ENCODE peak calls at places on chromosomes 1 and 21, in ten cellular contexts. One of them, this sample, is unnamed.

GRCh38 chr1:17212487-17213121 is 7.7 kb downstream of the PADI1 start:
- DNase-seq in left colon: peak
- DNase-seq in fibroblast of lung: peak
- DNase-seq in cardiac muscle cell: peak
- DNase-seq in stimulated activated CD4-positive, alpha-beta T cell treated with anti-CD3 and anti-CD28 coated beads, Interleukin-1b, Interleukin-23, amount 100 ng/mL, for 4 hours: peak
- DNase-seq in T1000: no peak
- DNase-seq in psoas muscle: peak
- DNase-seq in AG04450: peak
- DNase-seq in AG08395: peak
- DNase-seq in body of pancreas: peak
- DNase-seq in this sample: no peak

GRCh38 chr1:1869459-1869858 is 21.4 kb downstream of the GNB1 start:
- DNase-seq in AG08395: no peak
- DNase-seq in AG04450: no peak
- DNase-seq in fibroblast of lung: no peak
- DNase-seq in cardiac muscle cell: no peak
- DNase-seq in left colon: no peak
- DNase-seq in stimulated activated CD4-positive, alpha-beta T cell treated with anti-CD3 and anti-CD28 coated beads, Interleukin-1b, Interleukin-23, amount 100 ng/mL, for 4 hours: no peak
- DNase-seq in T1000: no peak
- DNase-seq in psoas muscle: no peak
- DNase-seq in body of pancreas: no peak
- DNase-seq in this sample: no peak

GRCh38 chr1:230819976-230820375 is 48.3 kb downstream of the C1orf198 start:
- DNase-seq in body of pancreas: no peak
- DNase-seq in left colon: no peak
- DNase-seq in cardiac muscle cell: no peak
- DNase-seq in stimulated activated CD4-positive, alpha-beta T cell treated with anti-CD3 and anti-CD28 coated beads, Interleukin-1b, Interleukin-23, amount 100 ng/mL, for 4 hours: no peak
- DNase-seq in psoas muscle: no peak
- DNase-seq in AG04450: no peak
- DNase-seq in AG08395: no peak
- DNase-seq in fibroblast of lung: no peak
- DNase-seq in T1000: no peak
- DNase-seq in this sample: peak

GRCh38 chr1:113250161-113250560 is 140.2 kb upstream of the MAGI3 start:
- DNase-seq in psoas muscle: no peak
- DNase-seq in stimulated activated CD4-positive, alpha-beta T cell treated with anti-CD3 and anti-CD28 coated beads, Interleukin-1b, Interleukin-23, amount 100 ng/mL, for 4 hours: no peak
- DNase-seq in cardiac muscle cell: no peak
- DNase-seq in left colon: no peak
- DNase-seq in fibroblast of lung: no peak
- DNase-seq in AG04450: no peak
- DNase-seq in body of pancreas: no peak
- DNase-seq in T1000: no peak
- DNase-seq in AG08395: no peak
- DNase-seq in this sample: no peak

GRCh38 chr1:48061162-48062136 is 64.3 kb upstream of the TRABD2B start:
- DNase-seq in body of pancreas: peak
- DNase-seq in AG08395: peak
- DNase-seq in fibroblast of lung: peak
- DNase-seq in AG04450: no peak
- DNase-seq in stimulated activated CD4-positive, alpha-beta T cell treated with anti-CD3 and anti-CD28 coated beads, Interleukin-1b, Interleukin-23, amount 100 ng/mL, for 4 hours: no peak
- DNase-seq in cardiac muscle cell: peak
- DNase-seq in left colon: peak
- DNase-seq in psoas muscle: peak
- DNase-seq in T1000: no peak
- DNase-seq in this sample: peak

GRCh38 chr1:32992489-32993214 is 28.0 kb upstream of the RNF19B start:
- DNase-seq in left colon: peak
- DNase-seq in AG08395: peak
- DNase-seq in body of pancreas: peak
- DNase-seq in T1000: peak
- DNase-seq in stimulated activated CD4-positive, alpha-beta T cell treated with anti-CD3 and anti-CD28 coated beads, Interleukin-1b, Interleukin-23, amount 100 ng/mL, for 4 hours: no peak
- DNase-seq in fibroblast of lung: peak
- DNase-seq in psoas muscle: peak
- DNase-seq in AG04450: no peak
- DNase-seq in cardiac muscle cell: peak
- DNase-seq in this sample: peak

GRCh38 chr21:31326478-31327247 is 17.4 kb downstream of the TIAM1 start:
- DNase-seq in left colon: no peak
- DNase-seq in AG08395: peak
- DNase-seq in psoas muscle: no peak
- DNase-seq in stimulated activated CD4-positive, alpha-beta T cell treated with anti-CD3 and anti-CD28 coated beads, Interleukin-1b, Interleukin-23, amount 100 ng/mL, for 4 hours: no peak
- DNase-seq in cardiac muscle cell: no peak
- DNase-seq in T1000: no peak
- DNase-seq in fibroblast of lung: no peak
- DNase-seq in body of pancreas: no peak
- DNase-seq in AG04450: no peak
- DNase-seq in this sample: no peak

GRCh38 chr1:99501871-99502270 is 144.0 kb upstream of the PALMD start:
- DNase-seq in AG04450: no peak
- DNase-seq in AG08395: no peak
- DNase-seq in cardiac muscle cell: no peak
- DNase-seq in stimulated activated CD4-positive, alpha-beta T cell treated with anti-CD3 and anti-CD28 coated beads, Interleukin-1b, Interleukin-23, amount 100 ng/mL, for 4 hours: no peak
- DNase-seq in psoas muscle: no peak
- DNase-seq in body of pancreas: no peak
- DNase-seq in T1000: no peak
- DNase-seq in fibroblast of lung: no peak
- DNase-seq in left colon: no peak
- DNase-seq in this sample: no peak

GRCh38 chr1:101136739-101137138 is 100.1 kb upstream of the S1PR1 start:
- DNase-seq in body of pancreas: no peak
- DNase-seq in psoas muscle: no peak
- DNase-seq in cardiac muscle cell: peak
- DNase-seq in AG08395: no peak
- DNase-seq in stimulated activated CD4-positive, alpha-beta T cell treated with anti-CD3 and anti-CD28 coated beads, Interleukin-1b, Interleukin-23, amount 100 ng/mL, for 4 hours: peak
- DNase-seq in T1000: no peak
- DNase-seq in fibroblast of lung: peak
- DNase-seq in left colon: no peak
- DNase-seq in AG04450: no peak
- DNase-seq in this sample: no peak

GRCh38 chr1:24507423-24507804 is 4.8 kb downstream of the RCAN3 start:
- DNase-seq in T1000: no peak
- DNase-seq in AG04450: no peak
- DNase-seq in body of pancreas: peak
- DNase-seq in cardiac muscle cell: no peak
- DNase-seq in psoas muscle: no peak
- DNase-seq in fibroblast of lung: no peak
- DNase-seq in left colon: no peak
- DNase-seq in stimulated activated CD4-positive, alpha-beta T cell treated with anti-CD3 and anti-CD28 coated beads, Interleukin-1b, Interleukin-23, amount 100 ng/mL, for 4 hours: no peak
- DNase-seq in AG08395: no peak
- DNase-seq in this sample: no peak

GRCh38 chr1:77536813-77537212 is 145.6 kb downstream of the ZZZ3 start:
- DNase-seq in cardiac muscle cell: no peak
- DNase-seq in stimulated activated CD4-positive, alpha-beta T cell treated with anti-CD3 and anti-CD28 coated beads, Interleukin-1b, Interleukin-23, amount 100 ng/mL, for 4 hours: no peak
- DNase-seq in AG08395: peak
- DNase-seq in psoas muscle: no peak
- DNase-seq in body of pancreas: no peak
- DNase-seq in left colon: no peak
- DNase-seq in T1000: peak
- DNase-seq in AG04450: peak
- DNase-seq in fibroblast of lung: peak
- DNase-seq in this sample: no peak

GRCh38 chr1:208652300-208653160 is 408.3 kb upstream of the PLXNA2 start:
- DNase-seq in left colon: peak
- DNase-seq in fibroblast of lung: peak
- DNase-seq in AG08395: peak
- DNase-seq in psoas muscle: peak
- DNase-seq in body of pancreas: peak
- DNase-seq in AG04450: peak
- DNase-seq in cardiac muscle cell: peak
- DNase-seq in stimulated activated CD4-positive, alpha-beta T cell treated with anti-CD3 and anti-CD28 coated beads, Interleukin-1b, Interleukin-23, amount 100 ng/mL, for 4 hours: peak
- DNase-seq in T1000: peak
- DNase-seq in this sample: peak

GRCh38 chr1:47441450-47442106 is 3.7 kb downstream of the FOXD2 start:
- DNase-seq in left colon: peak
- DNase-seq in cardiac muscle cell: no peak
- DNase-seq in AG08395: no peak
- DNase-seq in AG04450: no peak
- DNase-seq in fibroblast of lung: no peak
- DNase-seq in body of pancreas: no peak
- DNase-seq in T1000: no peak
- DNase-seq in stimulated activated CD4-positive, alpha-beta T cell treated with anti-CD3 and anti-CD28 coated beads, Interleukin-1b, Interleukin-23, amount 100 ng/mL, for 4 hours: no peak
- DNase-seq in psoas muscle: no peak
- DNase-seq in this sample: no peak

GRCh38 chr1:209411491-209411929 is 172.0 kb upstream of the CAMK1G start:
- DNase-seq in T1000: no peak
- DNase-seq in body of pancreas: no peak
- DNase-seq in AG08395: peak
- DNase-seq in fibroblast of lung: peak
- DNase-seq in AG04450: no peak
- DNase-seq in psoas muscle: no peak
- DNase-seq in stimulated activated CD4-positive, alpha-beta T cell treated with anti-CD3 and anti-CD28 coated beads, Interleukin-1b, Interleukin-23, amount 100 ng/mL, for 4 hours: no peak
- DNase-seq in left colon: no peak
- DNase-seq in cardiac muscle cell: no peak
- DNase-seq in this sample: no peak

GRCh38 chr1:242055921-242056320 is 57.0 kb upstream of the MAP1LC3C start:
- DNase-seq in AG04450: no peak
- DNase-seq in left colon: no peak
- DNase-seq in AG08395: no peak
- DNase-seq in cardiac muscle cell: no peak
- DNase-seq in body of pancreas: no peak
- DNase-seq in psoas muscle: no peak
- DNase-seq in T1000: no peak
- DNase-seq in fibroblast of lung: no peak
- DNase-seq in stimulated activated CD4-positive, alpha-beta T cell treated with anti-CD3 and anti-CD28 coated beads, Interleukin-1b, Interleukin-23, amount 100 ng/mL, for 4 hours: no peak
- DNase-seq in this sample: no peak

GRCh38 chr1:204563780-204564179 is 47.6 kb downstream of the MDM4 start:
- DNase-seq in AG08395: no peak
- DNase-seq in AG04450: no peak
- DNase-seq in psoas muscle: no peak
- DNase-seq in fibroblast of lung: no peak
- DNase-seq in cardiac muscle cell: no peak
- DNase-seq in left colon: no peak
- DNase-seq in body of pancreas: no peak
- DNase-seq in stimulated activated CD4-positive, alpha-beta T cell treated with anti-CD3 and anti-CD28 coated beads, Interleukin-1b, Interleukin-23, amount 100 ng/mL, for 4 hours: no peak
- DNase-seq in T1000: no peak
- DNase-seq in this sample: no peak

GRCh38 chr1:165914136-165914798 is 86.9 kb downstream of the UCK2 start:
- DNase-seq in left colon: peak
- DNase-seq in psoas muscle: no peak
- DNase-seq in cardiac muscle cell: peak
- DNase-seq in fibroblast of lung: peak
- DNase-seq in AG08395: peak
- DNase-seq in body of pancreas: peak
- DNase-seq in AG04450: peak
- DNase-seq in stimulated activated CD4-positive, alpha-beta T cell treated with anti-CD3 and anti-CD28 coated beads, Interleukin-1b, Interleukin-23, amount 100 ng/mL, for 4 hours: peak
- DNase-seq in T1000: peak
- DNase-seq in this sample: peak

GRCh38 chr1:107748529-107748928 is 216.5 kb downstream of the VAV3 start:
- DNase-seq in body of pancreas: no peak
- DNase-seq in left colon: no peak
- DNase-seq in AG04450: no peak
- DNase-seq in T1000: no peak
- DNase-seq in AG08395: peak
- DNase-seq in stimulated activated CD4-positive, alpha-beta T cell treated with anti-CD3 and anti-CD28 coated beads, Interleukin-1b, Interleukin-23, amount 100 ng/mL, for 4 hours: no peak
- DNase-seq in cardiac muscle cell: peak
- DNase-seq in fibroblast of lung: peak
- DNase-seq in psoas muscle: no peak
- DNase-seq in this sample: no peak

GRCh38 chr1:173206816-173207595 is at the start of gene TNFSF4:
- DNase-seq in left colon: peak
- DNase-seq in fibroblast of lung: peak
- DNase-seq in AG08395: peak
- DNase-seq in T1000: no peak
- DNase-seq in cardiac muscle cell: no peak
- DNase-seq in stimulated activated CD4-positive, alpha-beta T cell treated with anti-CD3 and anti-CD28 coated beads, Interleukin-1b, Interleukin-23, amount 100 ng/mL, for 4 hours: no peak
- DNase-seq in body of pancreas: peak
- DNase-seq in psoas muscle: no peak
- DNase-seq in AG04450: no peak
- DNase-seq in this sample: no peak

GRCh38 chr1:201475121-201475520 is 6.1 kb upstream of the PHLDA3 start:
- DNase-seq in AG08395: no peak
- DNase-seq in fibroblast of lung: no peak
- DNase-seq in body of pancreas: no peak
- DNase-seq in stimulated activated CD4-positive, alpha-beta T cell treated with anti-CD3 and anti-CD28 coated beads, Interleukin-1b, Interleukin-23, amount 100 ng/mL, for 4 hours: no peak
- DNase-seq in cardiac muscle cell: no peak
- DNase-seq in AG04450: no peak
- DNase-seq in psoas muscle: no peak
- DNase-seq in left colon: no peak
- DNase-seq in T1000: no peak
- DNase-seq in this sample: no peak

GRCh38 chr1:60000625-60001024 is 72.9 kb downstream of the C1orf87 start:
- DNase-seq in body of pancreas: no peak
- DNase-seq in cardiac muscle cell: no peak
- DNase-seq in stimulated activated CD4-positive, alpha-beta T cell treated with anti-CD3 and anti-CD28 coated beads, Interleukin-1b, Interleukin-23, amount 100 ng/mL, for 4 hours: no peak
- DNase-seq in AG08395: no peak
- DNase-seq in T1000: no peak
- DNase-seq in AG04450: no peak
- DNase-seq in left colon: no peak
- DNase-seq in fibroblast of lung: no peak
- DNase-seq in psoas muscle: no peak
- DNase-seq in this sample: no peak

GRCh38 chr1:227758366-227758765 is 23.1 kb downstream of the SNAP47 start:
- DNase-seq in AG04450: no peak
- DNase-seq in left colon: no peak
- DNase-seq in psoas muscle: no peak
- DNase-seq in cardiac muscle cell: peak
- DNase-seq in body of pancreas: no peak
- DNase-seq in AG08395: no peak
- DNase-seq in stimulated activated CD4-positive, alpha-beta T cell treated with anti-CD3 and anti-CD28 coated beads, Interleukin-1b, Interleukin-23, amount 100 ng/mL, for 4 hours: no peak
- DNase-seq in T1000: no peak
- DNase-seq in fibroblast of lung: no peak
- DNase-seq in this sample: no peak

GRCh38 chr1:28359592-28360239 is 9.8 kb upstream of the PHACTR4 start:
- DNase-seq in T1000: peak
- DNase-seq in AG04450: no peak
- DNase-seq in body of pancreas: peak
- DNase-seq in left colon: peak
- DNase-seq in stimulated activated CD4-positive, alpha-beta T cell treated with anti-CD3 and anti-CD28 coated beads, Interleukin-1b, Interleukin-23, amount 100 ng/mL, for 4 hours: peak
- DNase-seq in psoas muscle: peak
- DNase-seq in fibroblast of lung: peak
- DNase-seq in AG08395: peak
- DNase-seq in cardiac muscle cell: peak
- DNase-seq in this sample: peak

GRCh38 chr1:52970149-52970548 is 43.1 kb downstream of the SCP2 start:
- DNase-seq in psoas muscle: no peak
- DNase-seq in cardiac muscle cell: peak
- DNase-seq in AG04450: no peak
- DNase-seq in left colon: no peak
- DNase-seq in AG08395: no peak
- DNase-seq in T1000: no peak
- DNase-seq in stimulated activated CD4-positive, alpha-beta T cell treated with anti-CD3 and anti-CD28 coated beads, Interleukin-1b, Interleukin-23, amount 100 ng/mL, for 4 hours: no peak
- DNase-seq in body of pancreas: no peak
- DNase-seq in fibroblast of lung: peak
- DNase-seq in this sample: no peak

GRCh38 chr1:24965571-24965930 is 35.5 kb upstream of the RUNX3 start:
- DNase-seq in stimulated activated CD4-positive, alpha-beta T cell treated with anti-CD3 and anti-CD28 coated beads, Interleukin-1b, Interleukin-23, amount 100 ng/mL, for 4 hours: no peak
- DNase-seq in psoas muscle: no peak
- DNase-seq in cardiac muscle cell: no peak
- DNase-seq in body of pancreas: no peak
- DNase-seq in fibroblast of lung: no peak
- DNase-seq in T1000: no peak
- DNase-seq in AG08395: no peak
- DNase-seq in AG04450: no peak
- DNase-seq in left colon: no peak
- DNase-seq in this sample: no peak

GRCh38 chr1:26161408-26162219 is 2.7 kb downstream of the FAM110D start:
- DNase-seq in fibroblast of lung: peak
- DNase-seq in AG08395: peak
- DNase-seq in left colon: peak
- DNase-seq in cardiac muscle cell: peak
- DNase-seq in psoas muscle: peak
- DNase-seq in body of pancreas: peak
- DNase-seq in AG04450: no peak
- DNase-seq in T1000: no peak
- DNase-seq in stimulated activated CD4-positive, alpha-beta T cell treated with anti-CD3 and anti-CD28 coated beads, Interleukin-1b, Interleukin-23, amount 100 ng/mL, for 4 hours: no peak
- DNase-seq in this sample: no peak

GRCh38 chr1:27726173-27726793 is 522 bp downstream of the FAM76A start:
- DNase-seq in body of pancreas: peak
- DNase-seq in stimulated activated CD4-positive, alpha-beta T cell treated with anti-CD3 and anti-CD28 coated beads, Interleukin-1b, Interleukin-23, amount 100 ng/mL, for 4 hours: peak
- DNase-seq in T1000: peak
- DNase-seq in AG04450: no peak
- DNase-seq in left colon: no peak
- DNase-seq in AG08395: peak
- DNase-seq in cardiac muscle cell: peak
- DNase-seq in fibroblast of lung: peak
- DNase-seq in psoas muscle: peak
- DNase-seq in this sample: peak

GRCh38 chr1:31799196-31799894 is 16.5 kb downstream of the SPOCD1 start:
- DNase-seq in body of pancreas: no peak
- DNase-seq in AG04450: no peak
- DNase-seq in stimulated activated CD4-positive, alpha-beta T cell treated with anti-CD3 and anti-CD28 coated beads, Interleukin-1b, Interleukin-23, amount 100 ng/mL, for 4 hours: no peak
- DNase-seq in T1000: no peak
- DNase-seq in AG08395: no peak
- DNase-seq in psoas muscle: no peak
- DNase-seq in cardiac muscle cell: no peak
- DNase-seq in fibroblast of lung: peak
- DNase-seq in left colon: no peak
- DNase-seq in this sample: no peak

This sample was measured in right atrium auricular region.